ENCODE peak calls at places on chromosomes 16 and 17, in four cellular contexts. One of them, this sample, is unnamed.

GRCh38 chr16:85821441-85821901 is 22.0 kb downstream of the COX4I1 start:
- DNase-seq in dorsolateral prefrontal cortex: peak
- DNase-seq in NT2/D1: peak
- DNase-seq in activated CD4-positive, alpha-beta T cell treated with anti-CD3 and anti-CD28 coated beads for 4 hours: peak
- DNase-seq in this sample: peak

GRCh38 chr16:75081179-75081859 is 35.3 kb downstream of the LDHD start:
- DNase-seq in NT2/D1: no peak
- DNase-seq in activated CD4-positive, alpha-beta T cell treated with anti-CD3 and anti-CD28 coated beads for 4 hours: no peak
- DNase-seq in dorsolateral prefrontal cortex: no peak
- DNase-seq in this sample: no peak

GRCh38 chr17:14747576-14747940 is 446.7 kb downstream of the HS3ST3B1 start:
- DNase-seq in NT2/D1: no peak
- DNase-seq in dorsolateral prefrontal cortex: no peak
- DNase-seq in activated CD4-positive, alpha-beta T cell treated with anti-CD3 and anti-CD28 coated beads for 4 hours: no peak
- DNase-seq in this sample: no peak

GRCh38 chr16:2464333-2464732 is 4.4 kb downstream of the TEDC2 start:
- DNase-seq in activated CD4-positive, alpha-beta T cell treated with anti-CD3 and anti-CD28 coated beads for 4 hours: no peak
- DNase-seq in NT2/D1: no peak
- DNase-seq in dorsolateral prefrontal cortex: no peak
- DNase-seq in this sample: no peak

GRCh38 chr17:8163978-8164814 is 1.4 kb upstream of the VAMP2 start:
- DNase-seq in activated CD4-positive, alpha-beta T cell treated with anti-CD3 and anti-CD28 coated beads for 4 hours: peak
- DNase-seq in NT2/D1: no peak
- DNase-seq in dorsolateral prefrontal cortex: peak
- DNase-seq in this sample: peak

GRCh38 chr16:11264155-11264832 is 4.8 kb downstream of the TNP2 start:
- DNase-seq in dorsolateral prefrontal cortex: no peak
- DNase-seq in NT2/D1: no peak
- DNase-seq in activated CD4-positive, alpha-beta T cell treated with anti-CD3 and anti-CD28 coated beads for 4 hours: no peak
- DNase-seq in this sample: no peak

GRCh38 chr17:37137070-37137610 is 188.4 kb downstream of the AATF start:
- DNase-seq in activated CD4-positive, alpha-beta T cell treated with anti-CD3 and anti-CD28 coated beads for 4 hours: no peak
- DNase-seq in NT2/D1: no peak
- DNase-seq in dorsolateral prefrontal cortex: no peak
- DNase-seq in this sample: no peak

GRCh38 chr16:67279296-67280089 is at the start of gene PLEKHG4:
- DNase-seq in activated CD4-positive, alpha-beta T cell treated with anti-CD3 and anti-CD28 coated beads for 4 hours: peak
- DNase-seq in dorsolateral prefrontal cortex: no peak
- DNase-seq in NT2/D1: peak
- DNase-seq in this sample: peak

GRCh38 chr16:30533748-30534367 is 800 bp downstream of the ZNF747 start:
- DNase-seq in activated CD4-positive, alpha-beta T cell treated with anti-CD3 and anti-CD28 coated beads for 4 hours: no peak
- DNase-seq in NT2/D1: no peak
- DNase-seq in dorsolateral prefrontal cortex: no peak
- DNase-seq in this sample: no peak

GRCh38 chr16:2915196-2915929 is 3.6 kb downstream of the FLYWCH1 start:
- DNase-seq in NT2/D1: no peak
- DNase-seq in dorsolateral prefrontal cortex: no peak
- DNase-seq in activated CD4-positive, alpha-beta T cell treated with anti-CD3 and anti-CD28 coated beads for 4 hours: no peak
- DNase-seq in this sample: no peak

GRCh38 chr16:29714972-29715371 is 30.8 kb downstream of the C16orf54 start:
- DNase-seq in dorsolateral prefrontal cortex: no peak
- DNase-seq in activated CD4-positive, alpha-beta T cell treated with anti-CD3 and anti-CD28 coated beads for 4 hours: no peak
- DNase-seq in NT2/D1: no peak
- DNase-seq in this sample: no peak

GRCh38 chr17:17994770-17995169 is 22.1 kb downstream of the DRC3 start:
- DNase-seq in dorsolateral prefrontal cortex: no peak
- DNase-seq in NT2/D1: no peak
- DNase-seq in activated CD4-positive, alpha-beta T cell treated with anti-CD3 and anti-CD28 coated beads for 4 hours: no peak
- DNase-seq in this sample: no peak

This sample was measured in prostate gland.